ENCODE peak calls at places on chromosomes 5 and 9, in four cellular contexts. K, I, O and V are unnamed samples.

GRCh38 chr9:136453326-136453725 is 13.7 kb upstream of the INPP5E start:
- DNase-seq in K (no peak), I (no peak), O (no peak), V (no peak)

GRCh38 chr5:73232266-73233041 is 59.5 kb downstream of the TMEM174 start:
- DNase-seq in K (no peak), I (no peak), O (no peak), V (no peak)

GRCh38 chr9:135491764-135492163 is 8.7 kb upstream of the MRPS2 start:
- DNase-seq in K (no peak), I (no peak), O (no peak), V (no peak)

GRCh38 chr5:164597293-164597900 is 1092.0 kb downstream of the MAT2B start:
- DNase-seq in K (no peak), I (no peak), O (no peak), V (no peak)

GRCh38 chr5:14471557-14471956 is 110.0 kb upstream of the OTULINL start:
- DNase-seq in K (no peak), I (peak; percentile 72), O (no peak), V (no peak)

GRCh38 chr5:160021818-160022446 is 13.0 kb downstream of the TTC1 start:
- DNase-seq in K (peak; percentile 47), I (peak; percentile 62), O (no peak), V (no peak)

GRCh38 chr9:107739601-107740082 is 250.1 kb upstream of the KLF4 start:
- DNase-seq in K (no peak), I (peak; percentile 60), O (peak; percentile 89), V (peak; percentile 70)

GRCh38 chr5:124649548-124650501 is 96.6 kb downstream of the ZNF608 start:
- DNase-seq in K (peak; percentile 61), I (peak; percentile 76), O (peak; percentile 93), V (peak; percentile 84)

GRCh38 chr5:91848453-91848852 is 465.3 kb upstream of the ARRDC3 start:
- DNase-seq in K (no peak), I (peak; percentile 91), O (no peak), V (no peak)

GRCh38 chr5:64973226-64973625 is 204.5 kb downstream of the CWC27 start:
- DNase-seq in K (no peak), I (no peak), O (no peak), V (no peak)

GRCh38 chr5:178383919-178384814 is 151.6 kb upstream of the PHYKPL start:
- DNase-seq in K (no peak), I (no peak), O (peak; percentile 45), V (no peak)

GRCh38 chr5:158910782-158911692 is 188.7 kb downstream of the EBF1 start:
- DNase-seq in K (no peak), I (peak; percentile 23), O (no peak), V (no peak)

GRCh38 chr5:151029179-151029855 is 8.9 kb downstream of the GPX3 start:
- DNase-seq in K (no peak), I (no peak), O (no peak), V (peak; percentile 78)

GRCh38 chr5:8600843-8601242 is 731.9 kb downstream of the MTRR start:
- DNase-seq in K (no peak), I (no peak), O (no peak), V (no peak)

GRCh38 chr9:70422371-70423043 is 8.1 kb upstream of the KLF9 start:
- DNase-seq in K (no peak), I (no peak), O (no peak), V (no peak)

GRCh38 chr9:35158501-35159280 is 3.1 kb upstream of the UNC13B start:
- DNase-seq in K (no peak), I (no peak), O (no peak), V (no peak)

GRCh38 chr9:21965401-21965951 is 28.7 kb downstream of the CDKN2A start:
- DNase-seq in K (no peak), I (peak; percentile 71), O (no peak), V (peak; percentile 62)

GRCh38 chr5:17056056-17056690 is 120.1 kb upstream of the MYO10 start:
- DNase-seq in K (no peak), I (peak; percentile 45), O (no peak), V (no peak)

GRCh38 chr5:118529361-118530154 is 458.8 kb downstream of the DTWD2 start:
- DNase-seq in K (no peak), I (peak; percentile 53), O (peak; percentile 75), V (no peak)

GRCh38 chr9:72394061-72394460 is 29.1 kb upstream of the ZFAND5 start:
- DNase-seq in K (no peak), I (no peak), O (no peak), V (no peak)

GRCh38 chr9:21994996-21995651 is 533 bp downstream of the CDKN2B-AS1 start:
- DNase-seq in K (peak; percentile 65), I (peak; percentile 85), O (peak; percentile 86), V (peak; percentile 84)